ENCODE peak calls at places on chromosomes 1 and 21, in four cellular contexts. One of them, this sample, is unnamed.

GRCh38 chr1:205283270-205284147 is 38.0 kb downstream of the NUAK2 start:
- DNase-seq in retina: no peak
- DNase-seq in activated gamma-delta T cell treated with Interleukin-2 at 50 U/mL for 16 hours: no peak
- DNase-seq in CD8-positive, alpha-beta memory T cell: no peak
- DNase-seq in this sample: no peak

GRCh38 chr1:227424948-227425347 is 106.7 kb upstream of the CDC42BPA start:
- DNase-seq in CD8-positive, alpha-beta memory T cell: no peak
- DNase-seq in retina: no peak
- DNase-seq in activated gamma-delta T cell treated with Interleukin-2 at 50 U/mL for 16 hours: no peak
- DNase-seq in this sample: no peak

GRCh38 chr1:231487019-231487418 is 41.5 kb upstream of the TSNAX start:
- DNase-seq in CD8-positive, alpha-beta memory T cell: no peak
- DNase-seq in activated gamma-delta T cell treated with Interleukin-2 at 50 U/mL for 16 hours: no peak
- DNase-seq in retina: no peak
- DNase-seq in this sample: no peak

GRCh38 chr21:43370091-43370658 is 56.8 kb downstream of the SIK1 start:
- DNase-seq in CD8-positive, alpha-beta memory T cell: no peak
- DNase-seq in activated gamma-delta T cell treated with Interleukin-2 at 50 U/mL for 16 hours: no peak
- DNase-seq in retina: no peak
- DNase-seq in this sample: peak

GRCh38 chr1:8712413-8713229 is 104.8 kb downstream of the RERE start:
- DNase-seq in retina: peak
- DNase-seq in CD8-positive, alpha-beta memory T cell: no peak
- DNase-seq in activated gamma-delta T cell treated with Interleukin-2 at 50 U/mL for 16 hours: no peak
- DNase-seq in this sample: no peak

GRCh38 chr1:190478193-190479007 is 736 bp upstream of the BRINP3 start:
- DNase-seq in CD8-positive, alpha-beta memory T cell: no peak
- DNase-seq in activated gamma-delta T cell treated with Interleukin-2 at 50 U/mL for 16 hours: no peak
- DNase-seq in retina: peak
- DNase-seq in this sample: peak

GRCh38 chr1:53172751-53173498 is 23.7 kb upstream of the CPT2 start:
- DNase-seq in CD8-positive, alpha-beta memory T cell: no peak
- DNase-seq in activated gamma-delta T cell treated with Interleukin-2 at 50 U/mL for 16 hours: no peak
- DNase-seq in retina: no peak
- DNase-seq in this sample: peak

GRCh38 chr1:7644906-7645750 is 126.0 kb upstream of the VAMP3 start:
- DNase-seq in retina: no peak
- DNase-seq in CD8-positive, alpha-beta memory T cell: no peak
- DNase-seq in activated gamma-delta T cell treated with Interleukin-2 at 50 U/mL for 16 hours: no peak
- DNase-seq in this sample: no peak

GRCh38 chr1:3857791-3858129 is 484 bp downstream of the DFFB start:
- DNase-seq in activated gamma-delta T cell treated with Interleukin-2 at 50 U/mL for 16 hours: no peak
- DNase-seq in CD8-positive, alpha-beta memory T cell: no peak
- DNase-seq in retina: no peak
- DNase-seq in this sample: no peak

GRCh38 chr1:81179239-81179638 is 621.5 kb upstream of the ADGRL2 start:
- DNase-seq in activated gamma-delta T cell treated with Interleukin-2 at 50 U/mL for 16 hours: no peak
- DNase-seq in retina: no peak
- DNase-seq in CD8-positive, alpha-beta memory T cell: no peak
- DNase-seq in this sample: no peak

GRCh38 chr1:40921981-40922677 is 57.4 kb upstream of the CTPS1 start:
- DNase-seq in CD8-positive, alpha-beta memory T cell: no peak
- DNase-seq in retina: no peak
- DNase-seq in activated gamma-delta T cell treated with Interleukin-2 at 50 U/mL for 16 hours: no peak
- DNase-seq in this sample: no peak

GRCh38 chr1:154852845-154853244 is 17.2 kb downstream of the KCNN3 start:
- DNase-seq in CD8-positive, alpha-beta memory T cell: no peak
- DNase-seq in activated gamma-delta T cell treated with Interleukin-2 at 50 U/mL for 16 hours: no peak
- DNase-seq in retina: no peak
- DNase-seq in this sample: no peak

GRCh38 chr1:10704383-10704882 is 92.0 kb downstream of the CASZ1 start:
- DNase-seq in activated gamma-delta T cell treated with Interleukin-2 at 50 U/mL for 16 hours: no peak
- DNase-seq in CD8-positive, alpha-beta memory T cell: no peak
- DNase-seq in retina: peak
- DNase-seq in this sample: peak

GRCh38 chr1:60890664-60891063 is 191.7 kb upstream of the NFIA start:
- DNase-seq in activated gamma-delta T cell treated with Interleukin-2 at 50 U/mL for 16 hours: no peak
- DNase-seq in retina: no peak
- DNase-seq in CD8-positive, alpha-beta memory T cell: no peak
- DNase-seq in this sample: no peak

GRCh38 chr21:37983336-37984095 is 67.3 kb upstream of the KCNJ6 start:
- DNase-seq in retina: no peak
- DNase-seq in CD8-positive, alpha-beta memory T cell: no peak
- DNase-seq in activated gamma-delta T cell treated with Interleukin-2 at 50 U/mL for 16 hours: no peak
- DNase-seq in this sample: no peak

GRCh38 chr1:209580577-209580976 is 2.9 kb upstream of the CAMK1G start:
- DNase-seq in CD8-positive, alpha-beta memory T cell: no peak
- DNase-seq in retina: no peak
- DNase-seq in activated gamma-delta T cell treated with Interleukin-2 at 50 U/mL for 16 hours: no peak
- DNase-seq in this sample: no peak